ENCODE peak calls at places on chromosomes 4 and X, in eight cellular contexts. One of them, this sample, is unnamed. For H3K27me3, the result is how much of the 10 kb centered on the place peaks cover.

GRCh38 chr4:172573899-172574298 is 594.7 kb upstream of the GALNT7 start:
- DNase-seq in IMR-90: no peak
- DNase-seq in stomach: no peak
- DNase-seq in adrenal gland: no peak
- DNase-seq in naive thymus-derived CD4-positive, alpha-beta T cell: no peak
- DNase-seq in heart right ventricle: no peak
- DNase-seq in Panc1: no peak
- DNase-seq in CD4-positive, alpha-beta memory T cell: no peak
- DNase-seq in this sample: peak

GRCh38 chrX:117973175-117974075 is 143.2 kb downstream of the KLHL13 start:
- DNase-seq in Panc1: no peak
- DNase-seq in adrenal gland: no peak
- DNase-seq in IMR-90: no peak
- DNase-seq in heart right ventricle: no peak
- DNase-seq in naive thymus-derived CD4-positive, alpha-beta T cell: no peak
- DNase-seq in stomach: no peak
- DNase-seq in CD4-positive, alpha-beta memory T cell: no peak
- DNase-seq in this sample: no peak

GRCh38 chr4:57342406-57342805 is 232.2 kb upstream of the IGFBP7 start:
- DNase-seq in Panc1: no peak
- DNase-seq in heart right ventricle: no peak
- DNase-seq in stomach: no peak
- DNase-seq in IMR-90: peak
- DNase-seq in adrenal gland: no peak
- DNase-seq in CD4-positive, alpha-beta memory T cell: no peak
- DNase-seq in naive thymus-derived CD4-positive, alpha-beta T cell: no peak
- DNase-seq in this sample: no peak

GRCh38 chrX:132388371-132388770 is 100.5 kb downstream of the MBNL3 start:
- DNase-seq in Panc1: no peak
- DNase-seq in adrenal gland: no peak
- DNase-seq in CD4-positive, alpha-beta memory T cell: no peak
- DNase-seq in stomach: no peak
- DNase-seq in heart right ventricle: no peak
- DNase-seq in IMR-90: no peak
- DNase-seq in naive thymus-derived CD4-positive, alpha-beta T cell: no peak
- DNase-seq in this sample: no peak

GRCh38 chr4:78152795-78153194 is 95.7 kb downstream of the FRAS1 start:
- DNase-seq in IMR-90: no peak
- DNase-seq in naive thymus-derived CD4-positive, alpha-beta T cell: no peak
- DNase-seq in CD4-positive, alpha-beta memory T cell: no peak
- DNase-seq in adrenal gland: no peak
- DNase-seq in stomach: no peak
- DNase-seq in heart right ventricle: no peak
- DNase-seq in Panc1: no peak
- DNase-seq in this sample: no peak

GRCh38 chr4:141290771-141291170 is 70.1 kb downstream of the ZNF330 start:
- DNase-seq in IMR-90: no peak
- DNase-seq in heart right ventricle: no peak
- DNase-seq in naive thymus-derived CD4-positive, alpha-beta T cell: no peak
- DNase-seq in Panc1: no peak
- DNase-seq in adrenal gland: no peak
- DNase-seq in CD4-positive, alpha-beta memory T cell: no peak
- DNase-seq in stomach: no peak
- DNase-seq in this sample: no peak

GRCh38 chrX:23952984-23953907 is 45.4 kb downstream of the CXorf58 start:
- DNase-seq in heart right ventricle: no peak
- DNase-seq in adrenal gland: peak
- DNase-seq in naive thymus-derived CD4-positive, alpha-beta T cell: peak
- DNase-seq in IMR-90: no peak
- DNase-seq in CD4-positive, alpha-beta memory T cell: peak
- DNase-seq in stomach: no peak
- DNase-seq in Panc1: no peak
- DNase-seq in this sample: peak

GRCh38 chr4:128424524-128425195 is 137.0 kb upstream of the PGRMC2 start:
- DNase-seq in IMR-90: peak
- DNase-seq in CD4-positive, alpha-beta memory T cell: no peak
- DNase-seq in heart right ventricle: no peak
- DNase-seq in adrenal gland: peak
- DNase-seq in Panc1: no peak
- DNase-seq in naive thymus-derived CD4-positive, alpha-beta T cell: no peak
- DNase-seq in stomach: no peak
- DNase-seq in this sample: no peak

GRCh38 chr4:79831701-79832514 is 241.1 kb downstream of the ANTXR2 start:
- DNase-seq in stomach: no peak
- DNase-seq in Panc1: no peak
- DNase-seq in heart right ventricle: no peak
- DNase-seq in CD4-positive, alpha-beta memory T cell: no peak
- DNase-seq in naive thymus-derived CD4-positive, alpha-beta T cell: no peak
- DNase-seq in adrenal gland: no peak
- DNase-seq in IMR-90: no peak
- DNase-seq in this sample: no peak

GRCh38 chr4:10025230-10025806 is 4.0 kb upstream of the SLC2A9 start:
- DNase-seq in naive thymus-derived CD4-positive, alpha-beta T cell: no peak
- DNase-seq in IMR-90: no peak
- DNase-seq in Panc1: no peak
- DNase-seq in adrenal gland: no peak
- DNase-seq in CD4-positive, alpha-beta memory T cell: no peak
- DNase-seq in stomach: no peak
- DNase-seq in heart right ventricle: no peak
- DNase-seq in this sample: no peak

GRCh38 chrX:43750248-43750676 is 94.2 kb downstream of the MAOA start:
- DNase-seq in adrenal gland: peak
- DNase-seq in IMR-90: peak
- DNase-seq in heart right ventricle: no peak
- DNase-seq in naive thymus-derived CD4-positive, alpha-beta T cell: peak
- DNase-seq in CD4-positive, alpha-beta memory T cell: peak
- DNase-seq in stomach: peak
- DNase-seq in Panc1: no peak
- DNase-seq in this sample: peak

GRCh38 chr4:22667332-22667731 is 25.4 kb upstream of the GBA3 start:
- DNase-seq in heart right ventricle: no peak
- DNase-seq in CD4-positive, alpha-beta memory T cell: no peak
- DNase-seq in adrenal gland: no peak
- DNase-seq in Panc1: no peak
- DNase-seq in stomach: no peak
- DNase-seq in IMR-90: no peak
- DNase-seq in naive thymus-derived CD4-positive, alpha-beta T cell: no peak
- DNase-seq in this sample: no peak

GRCh38 chr4:2105559-2105958 is 46.4 kb downstream of the NAT8L start:
- DNase-seq in CD4-positive, alpha-beta memory T cell: no peak
- DNase-seq in IMR-90: peak
- DNase-seq in Panc1: no peak
- DNase-seq in heart right ventricle: no peak
- DNase-seq in adrenal gland: no peak
- DNase-seq in naive thymus-derived CD4-positive, alpha-beta T cell: no peak
- DNase-seq in stomach: no peak
- DNase-seq in this sample: no peak

GRCh38 chr4:997375-998071 is 4.3 kb upstream of the SLC26A1 start:
- DNase-seq in CD4-positive, alpha-beta memory T cell: no peak
- DNase-seq in IMR-90: no peak
- DNase-seq in heart right ventricle: no peak
- DNase-seq in naive thymus-derived CD4-positive, alpha-beta T cell: no peak
- DNase-seq in Panc1: no peak
- DNase-seq in adrenal gland: peak
- DNase-seq in stomach: no peak
- DNase-seq in this sample: no peak

GRCh38 chr4:3655485-3656429 is 110.4 kb upstream of the ADRA2C start:
- DNase-seq in IMR-90: no peak
- DNase-seq in Panc1: no peak
- DNase-seq in adrenal gland: no peak
- DNase-seq in stomach: no peak
- DNase-seq in heart right ventricle: no peak
- DNase-seq in naive thymus-derived CD4-positive, alpha-beta T cell: no peak
- DNase-seq in CD4-positive, alpha-beta memory T cell: no peak
- DNase-seq in this sample: no peak

GRCh38 chr4:3709846-3710441 is 56.2 kb upstream of the ADRA2C start:
- DNase-seq in adrenal gland: no peak
- DNase-seq in CD4-positive, alpha-beta memory T cell: no peak
- DNase-seq in heart right ventricle: no peak
- DNase-seq in IMR-90: no peak
- DNase-seq in Panc1: no peak
- DNase-seq in naive thymus-derived CD4-positive, alpha-beta T cell: no peak
- DNase-seq in stomach: no peak
- DNase-seq in this sample: no peak

GRCh38 chr4:52051213-52051614 is at the start of gene SPATA18:
- DNase-seq in heart right ventricle: peak
- DNase-seq in adrenal gland: peak
- DNase-seq in IMR-90: no peak
- DNase-seq in Panc1: no peak
- DNase-seq in naive thymus-derived CD4-positive, alpha-beta T cell: no peak
- DNase-seq in CD4-positive, alpha-beta memory T cell: no peak
- DNase-seq in stomach: peak
- DNase-seq in this sample: peak

GRCh38 chr4:54525602-54526001 is 132.2 kb upstream of the KIT start:
- DNase-seq in adrenal gland: peak
- DNase-seq in heart right ventricle: no peak
- DNase-seq in Panc1: no peak
- DNase-seq in IMR-90: peak
- DNase-seq in CD4-positive, alpha-beta memory T cell: no peak
- DNase-seq in stomach: no peak
- DNase-seq in naive thymus-derived CD4-positive, alpha-beta T cell: no peak
- DNase-seq in this sample: no peak

GRCh38 chrX:18426004-18426320 is 554 bp downstream of the CDKL5 start:
- DNase-seq in heart right ventricle: peak
- DNase-seq in adrenal gland: no peak
- DNase-seq in IMR-90: no peak
- DNase-seq in Panc1: no peak
- DNase-seq in stomach: no peak
- DNase-seq in naive thymus-derived CD4-positive, alpha-beta T cell: no peak
- DNase-seq in CD4-positive, alpha-beta memory T cell: no peak
- DNase-seq in this sample: no peak

GRCh38 chrX:68750316-68750715 is 78.5 kb upstream of the EFNB1 start:
- DNase-seq in CD4-positive, alpha-beta memory T cell: no peak
- DNase-seq in heart right ventricle: no peak
- DNase-seq in adrenal gland: no peak
- DNase-seq in Panc1: no peak
- DNase-seq in stomach: no peak
- DNase-seq in naive thymus-derived CD4-positive, alpha-beta T cell: no peak
- DNase-seq in IMR-90: no peak
- DNase-seq in this sample: no peak

GRCh38 chrX:56812515-56813105 is 83.6 kb downstream of the NBDY start:
- DNase-seq in Panc1: no peak
- DNase-seq in adrenal gland: no peak
- DNase-seq in naive thymus-derived CD4-positive, alpha-beta T cell: peak
- DNase-seq in CD4-positive, alpha-beta memory T cell: peak
- DNase-seq in heart right ventricle: no peak
- DNase-seq in IMR-90: no peak
- DNase-seq in stomach: no peak
- DNase-seq in this sample: peak

GRCh38 chrX:134026732-134027311 is 41.4 kb upstream of the GPC3 start:
- DNase-seq in stomach: peak
- DNase-seq in IMR-90: peak
- DNase-seq in naive thymus-derived CD4-positive, alpha-beta T cell: peak
- DNase-seq in CD4-positive, alpha-beta memory T cell: no peak
- DNase-seq in adrenal gland: peak
- DNase-seq in heart right ventricle: no peak
- DNase-seq in Panc1: peak
- DNase-seq in this sample: peak

GRCh38 chr4:112550728-112551127 is 34.7 kb upstream of the NEUROG2 start:
- DNase-seq in stomach: no peak
- DNase-seq in Panc1: no peak
- DNase-seq in CD4-positive, alpha-beta memory T cell: no peak
- DNase-seq in heart right ventricle: no peak
- DNase-seq in IMR-90: peak
- DNase-seq in naive thymus-derived CD4-positive, alpha-beta T cell: no peak
- DNase-seq in adrenal gland: no peak
- DNase-seq in this sample: no peak

DNA sequence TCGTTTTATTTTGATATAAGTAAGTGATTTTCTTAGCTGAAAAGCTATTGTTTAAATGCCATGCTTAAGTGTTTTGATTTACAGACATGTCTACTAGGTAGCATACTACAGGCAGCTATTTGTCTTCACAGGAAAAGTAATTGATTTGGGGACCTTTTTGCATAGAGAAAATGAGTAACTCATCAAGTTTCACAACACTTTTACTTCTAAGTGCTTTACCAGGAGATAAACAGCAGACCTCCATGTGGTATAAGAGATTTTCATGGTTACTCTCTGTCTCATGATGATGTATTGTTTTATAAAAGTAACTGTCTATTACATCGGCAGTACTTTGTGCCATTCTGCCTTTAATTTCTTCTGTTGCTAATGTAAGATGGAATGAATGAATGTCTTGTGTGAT is 28.7 kb downstream of the RBPJ start:
- DNase-seq in CD4-positive, alpha-beta memory T cell: no peak
- DNase-seq in Panc1: no peak
- DNase-seq in IMR-90: no peak
- DNase-seq in stomach: no peak
- DNase-seq in heart right ventricle: no peak
- DNase-seq in adrenal gland: no peak
- DNase-seq in naive thymus-derived CD4-positive, alpha-beta T cell: no peak
- DNase-seq in this sample: no peak
- H3K4me3 ChIP-seq in CD4-positive, alpha-beta memory T cell: no peak
- H3K4me3 ChIP-seq in Panc1: no peak
- H3K4me3 ChIP-seq in IMR-90: no peak
- H3K4me3 ChIP-seq in stomach: no peak
- H3K4me3 ChIP-seq in heart right ventricle: no peak
- H3K4me3 ChIP-seq in adrenal gland: no peak
- H3K4me3 ChIP-seq in naive thymus-derived CD4-positive, alpha-beta T cell: no peak
- H3K4me3 ChIP-seq in this sample: no peak

DNA sequence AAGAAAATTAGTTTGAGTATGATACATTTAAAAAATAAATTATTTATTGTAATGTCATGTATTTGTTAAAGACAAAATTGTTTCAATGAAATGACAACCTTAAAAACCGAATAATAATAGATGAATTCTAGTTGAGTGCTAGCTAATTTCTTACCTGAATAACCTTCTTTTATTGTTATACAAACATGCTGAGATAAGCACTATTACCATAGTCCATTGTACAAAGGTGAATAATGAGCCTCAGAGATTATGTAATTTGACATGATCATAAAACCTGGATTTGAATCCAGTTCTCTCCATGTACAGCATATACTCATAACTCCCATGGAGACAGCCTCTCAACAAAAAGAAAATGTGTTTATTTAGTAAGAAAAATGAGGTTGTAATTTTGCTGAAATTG is 1512.9 kb downstream of the PCDH19 start:
- DNase-seq in adrenal gland: no peak
- DNase-seq in naive thymus-derived CD4-positive, alpha-beta T cell: no peak
- DNase-seq in stomach: no peak
- DNase-seq in CD4-positive, alpha-beta memory T cell: no peak
- DNase-seq in IMR-90: no peak
- DNase-seq in Panc1: no peak
- DNase-seq in heart right ventricle: no peak
- DNase-seq in this sample: no peak
- H3K27me3 ChIP-seq in adrenal gland: under half
- H3K27me3 ChIP-seq in naive thymus-derived CD4-positive, alpha-beta T cell: under half
- H3K27me3 ChIP-seq in stomach: under half
- H3K27me3 ChIP-seq in CD4-positive, alpha-beta memory T cell: under half
- H3K27me3 ChIP-seq in IMR-90: under half
- H3K27me3 ChIP-seq in Panc1: under half
- H3K27me3 ChIP-seq in heart right ventricle: under half
- H3K27me3 ChIP-seq in this sample: under half

GRCh38 chr4:185317880-185318279 is 77.8 kb downstream of the LRP2BP start:
- DNase-seq in adrenal gland: no peak
- DNase-seq in CD4-positive, alpha-beta memory T cell: no peak
- DNase-seq in naive thymus-derived CD4-positive, alpha-beta T cell: no peak
- DNase-seq in stomach: no peak
- DNase-seq in heart right ventricle: no peak
- DNase-seq in IMR-90: no peak
- DNase-seq in Panc1: no peak
- DNase-seq in this sample: no peak
- H3K27ac ChIP-seq in adrenal gland: no peak
- H3K27ac ChIP-seq in CD4-positive, alpha-beta memory T cell: no peak
- H3K27ac ChIP-seq in naive thymus-derived CD4-positive, alpha-beta T cell: no peak
- H3K27ac ChIP-seq in stomach: no peak
- H3K27ac ChIP-seq in heart right ventricle: no peak
- H3K27ac ChIP-seq in IMR-90: no peak
- H3K27ac ChIP-seq in Panc1: no peak
- H3K27ac ChIP-seq in this sample: no peak

GRCh38 chr4:176270669-176271068 is 1.6 kb upstream of the ASB5 start:
- DNase-seq in heart right ventricle: no peak
- DNase-seq in Panc1: peak
- DNase-seq in IMR-90: peak
- DNase-seq in CD4-positive, alpha-beta memory T cell: no peak
- DNase-seq in naive thymus-derived CD4-positive, alpha-beta T cell: no peak
- DNase-seq in stomach: no peak
- DNase-seq in adrenal gland: no peak
- DNase-seq in this sample: no peak
- H3K4me3 ChIP-seq in heart right ventricle: no peak
- H3K4me3 ChIP-seq in Panc1: no peak
- H3K4me3 ChIP-seq in IMR-90: no peak
- H3K4me3 ChIP-seq in CD4-positive, alpha-beta memory T cell: no peak
- H3K4me3 ChIP-seq in naive thymus-derived CD4-positive, alpha-beta T cell: no peak
- H3K4me3 ChIP-seq in stomach: no peak
- H3K4me3 ChIP-seq in adrenal gland: no peak
- H3K4me3 ChIP-seq in this sample: no peak

This sample was measured in small intestine.